ENCODE peak calls at places on chromosome 14, in five cellular contexts. C is fibroblast of lung, V is astrocyte, X is MM.1S, I is H1. T is an unnamed sample. For H3K4me1, the result is how much of the 10 kb centered on the place peaks cover.

GRCh38 chr14:100592461-100592871 is 5.2 kb upstream of the BEGAIN start:
- DNase-seq in V (no peak), I (no peak), C (no peak), X (no peak), T (no peak)

GRCh38 chr14:106509795-106510194 is 983.4 kb downstream of the TMEM121 start:
- DNase-seq in V (no peak), X (no peak), C (no peak), I (no peak), T (no peak)

GRCh38 chr14:81137316-81137715 is 83.4 kb downstream of the GTF2A1 start:
- DNase-seq in I (no peak), X (no peak), C (peak), V (peak), T (no peak)

GRCh38 chr14:30240002-30240401 is 312.4 kb upstream of the PRKD1 start:
- DNase-seq in C (no peak), V (no peak), I (no peak), X (no peak), T (no peak)

GRCh38 chr14:49196327-49196726 is 389.9 kb downstream of the RPS29 start:
- DNase-seq in V (no peak), X (no peak), C (no peak), I (no peak), T (no peak)

GRCh38 chr14:56979961-56980360 is 169.7 kb upstream of the OTX2 start:
- DNase-seq in V (no peak), I (no peak), C (no peak), X (no peak), T (no peak)

GRCh38 chr14:34713681-34714319 is 593 bp downstream of the CFL2 start:
- DNase-seq in C (peak), X (no peak), V (peak), I (no peak), T (peak)

GRCh38 chr14:56798447-56799326 is 11.6 kb downstream of the OTX2 start:
- DNase-seq in V (no peak), I (no peak), C (no peak), X (no peak), T (no peak)

GRCh38 chr14:68468437-68469207 is 324.2 kb downstream of the ZFP36L1 start:
- DNase-seq in X (no peak), C (no peak), I (no peak), V (peak), T (peak)

GRCh38 chr14:54981698-54982097 is 45.2 kb downstream of the WDHD1 start:
- DNase-seq in I (no peak), V (no peak), X (no peak), C (peak), T (no peak)

GRCh38 chr14:89445252-89445973 is 28.4 kb upstream of the FOXN3 start:
- DNase-seq in X (no peak), C (no peak), I (no peak), V (no peak), T (no peak)

GRCh38 chr14:77761205-77761931 is 412 bp upstream of the SNW1 start:
- DNase-seq in I (no peak), X (no peak), C (peak), V (peak), T (peak)

GRCh38 chr14:64388533-64389243 is 535 bp downstream of the MTHFD1 start:
- DNase-seq in X (no peak), C (peak), I (no peak), V (peak), T (peak)

GRCh38 chr14:99603471-99603933 is 505 bp downstream of the CCDC85C start:
- DNase-seq in I (no peak), C (no peak), V (peak), X (no peak), T (peak)

GRCh38 chr14:100891051-100891450 is 12.5 kb downstream of the RTL1 start:
- DNase-seq in V (no peak), I (no peak), C (no peak), X (no peak), T (no peak)

GRCh38 chr14:105315211-105315721 is 718 bp downstream of the PACS2 start:
- DNase-seq in C (no peak), V (no peak), X (peak), I (no peak), T (peak)

GRCh38 chr14:82060219-82060618 is 526.6 kb upstream of the SEL1L start:
- DNase-seq in I (peak), V (no peak), C (no peak), X (no peak), T (no peak)

GRCh38 chr14:68124885-68125731 is 305.5 kb downstream of the RAD51B start:
- DNase-seq in X (no peak), I (no peak), C (no peak), V (peak), T (peak)

GRCh38 chr14:65879218-65880009 is 466.9 kb downstream of the FUT8 start:
- DNase-seq in C (peak), V (peak), X (no peak), I (no peak), T (no peak)

GRCh38 chr14:96811265-96811664 is 14.1 kb downstream of the VRK1 start:
- DNase-seq in I (no peak), X (no peak), V (peak), C (peak), T (no peak)

GRCh38 chr14:70655110-70655826 is 13.6 kb downstream of the TTC9 start:
- DNase-seq in V (no peak), I (no peak), X (peak), C (no peak), T (no peak)

GRCh38 chr14:70651522-70651921 is 9.8 kb downstream of the TTC9 start:
- DNase-seq in X (no peak), I (no peak), C (no peak), V (no peak), T (no peak)

GRCh38 chr14:70652871-70653270 is 11.2 kb downstream of the TTC9 start:
- DNase-seq in I (no peak), V (no peak), C (no peak), X (no peak), T (no peak)

GRCh38 chr14:70654609-70655008 is 12.9 kb downstream of the TTC9 start:
- DNase-seq in C (no peak), X (no peak), I (no peak), V (no peak), T (no peak)

DNA sequence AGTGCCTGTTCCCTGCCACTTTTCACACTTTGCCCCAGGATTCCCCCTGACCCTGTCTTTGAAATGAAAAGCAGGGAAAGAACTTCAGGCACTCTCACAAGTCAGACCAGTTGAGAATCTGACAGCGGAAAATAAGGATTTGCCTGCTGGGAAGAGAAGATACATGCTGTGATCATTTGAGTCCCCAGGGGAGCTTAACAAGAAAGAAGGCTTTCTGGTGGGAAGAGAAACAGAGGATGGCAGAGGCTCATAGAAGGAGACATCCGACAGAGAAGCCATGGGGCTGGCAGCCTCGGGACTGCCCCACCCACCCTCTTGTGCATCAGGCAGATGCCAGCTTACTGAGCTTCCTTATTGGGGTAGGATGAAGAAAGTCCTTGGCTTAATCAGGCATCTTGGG is 11.9 kb downstream of the TTC9 start:
- DNase-seq in I (no peak), V (no peak), C (no peak), X (no peak), T (no peak)
- H3K4me1 ChIP-seq in I (under half), V (under half), C (under half), X (under half), T (under half)

DNA sequence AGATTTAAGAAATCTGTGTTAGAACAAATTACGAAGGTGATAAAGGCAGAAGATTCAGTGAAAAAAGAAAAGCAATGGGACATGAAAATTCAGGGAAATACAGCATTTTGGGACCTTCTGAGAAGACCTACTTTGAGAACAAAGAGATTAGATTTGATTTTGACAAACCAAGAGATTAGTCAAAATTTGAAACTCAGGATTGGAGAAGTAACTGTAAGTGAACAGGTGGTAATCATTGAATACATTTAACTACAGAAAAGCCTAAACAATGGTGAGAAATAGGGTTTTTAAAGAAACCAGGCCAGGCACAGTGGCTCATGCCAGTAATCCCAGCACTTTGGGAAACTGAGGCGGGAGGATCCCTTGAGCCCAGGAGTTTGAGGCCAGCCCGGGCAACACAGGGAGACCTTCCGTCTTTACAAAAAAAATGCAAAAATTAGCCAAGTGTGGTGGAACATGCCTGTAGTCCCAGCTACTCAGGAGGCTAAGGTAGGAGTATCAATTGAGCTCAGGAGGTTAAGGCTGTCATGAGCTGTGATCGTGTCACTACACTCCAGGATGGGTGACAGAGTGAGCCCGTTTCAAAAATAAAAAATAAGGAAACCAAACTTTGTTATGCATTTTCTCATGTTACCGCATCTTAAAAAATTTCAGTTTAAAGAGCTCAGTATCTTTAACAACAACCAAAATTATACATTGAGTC is 8.9 kb upstream of the SAV1 start:
- DNase-seq in I (no peak), X (no peak), C (no peak), V (no peak), T (no peak)
- H3K4me3 ChIP-seq in I (no peak), X (no peak), C (no peak), V (peak), T (no peak)

GRCh38 chr14:53151867-53152626 is 1.1 kb downstream of the DDHD1 start:
- DNase-seq in V (peak), I (no peak), X (peak), C (peak), T (peak)

GRCh38 chr14:53152909-53153701 is at the start of gene DDHD1:
- DNase-seq in V (peak), I (peak), X (peak), C (peak), T (peak)

GRCh38 chr14:53149656-53150319 is 3.3 kb downstream of the DDHD1 start:
- DNase-seq in V (no peak), I (no peak), C (no peak), X (no peak), T (no peak)

GRCh38 chr14:53152627-53152908 is 555 bp downstream of the DDHD1 start:
- DNase-seq in I (no peak), V (no peak), C (peak), X (no peak), T (no peak)

DNA sequence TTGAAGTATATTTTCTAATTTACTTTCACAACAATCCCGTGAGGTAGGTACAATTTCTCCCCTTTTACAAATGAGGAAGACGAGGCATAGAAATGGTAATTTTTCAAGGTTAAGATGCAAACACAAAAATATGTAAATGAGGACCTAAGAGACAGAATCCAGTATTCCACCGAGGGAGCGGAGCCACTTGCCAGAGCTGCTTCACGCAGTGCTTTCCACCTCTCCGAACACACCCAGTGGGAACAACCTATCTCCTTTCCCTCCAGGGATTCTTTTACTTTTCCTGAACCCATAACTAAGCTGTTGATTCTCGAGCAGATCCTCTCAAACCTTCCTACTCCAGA is 1.6 kb downstream of the DDHD1 start:
- DNase-seq in V (no peak), X (no peak), I (no peak), C (no peak), T (no peak)
- TF ChIP-seq EZH2 in V (no peak), X (no peak), I (no peak), C (no peak), T (no peak)

DNA sequence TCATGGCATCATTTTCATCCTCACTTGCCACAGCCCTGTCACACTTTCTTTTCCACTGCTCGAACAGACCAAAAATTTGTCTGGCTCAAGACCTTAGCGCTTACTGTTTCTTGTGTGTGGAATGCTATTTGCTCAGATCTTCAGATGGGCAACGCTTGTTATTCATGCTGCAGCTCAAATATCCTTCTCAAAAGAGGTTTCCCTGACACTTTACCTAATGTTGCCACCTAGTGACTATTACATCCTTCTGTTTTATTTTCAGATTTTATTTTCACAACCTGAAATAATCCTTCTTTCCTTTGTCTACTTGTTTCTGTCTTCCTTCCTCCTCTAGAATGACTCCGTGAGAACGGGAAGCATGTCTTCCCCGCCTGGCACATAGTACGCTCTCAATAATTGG is 5.6 kb downstream of the FBXO33 start:
- DNase-seq in I (no peak), V (peak), C (peak), X (peak), T (peak)
- H3K4me1 ChIP-seq in I (under half), V (under half), C (under half), X (under half), T (under half)

GRCh38 chr14:73025544-73025943 is 1.4 kb downstream of the ZFYVE1 start:
- DNase-seq in I (no peak), V (no peak), X (no peak), C (peak), T (no peak)
- H3K4me3 ChIP-seq in I (no peak), V (peak), X (no peak), C (peak), T (peak)

GRCh38 chr14:53954551-53955233 is 1.9 kb downstream of the BMP4 start:
- DNase-seq in V (peak), I (no peak), C (peak), X (no peak), T (peak)
- TF ChIP-seq EZH2 in V (peak), I (peak), C (no peak), X (no peak), T (peak)

DNA sequence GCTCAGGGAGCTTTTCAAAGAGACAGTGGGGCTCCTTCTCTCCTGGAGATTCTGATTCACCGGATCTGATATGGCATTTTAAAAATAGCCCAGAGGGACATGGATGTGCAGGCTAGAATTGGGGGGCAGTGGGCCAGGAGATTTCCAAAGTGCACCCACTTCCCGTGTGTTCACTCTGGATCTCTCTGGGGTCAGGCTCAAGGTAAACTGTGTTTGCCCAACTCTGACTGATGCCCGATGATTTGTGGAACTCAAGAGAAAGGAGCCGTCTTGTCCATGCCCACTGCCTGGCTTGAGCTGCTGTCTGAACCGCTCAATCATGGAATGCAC is 17.9 kb downstream of the FAM181A start:
- DNase-seq in I (no peak), V (no peak), X (no peak), C (no peak), T (no peak)
- H3K4me1 ChIP-seq in I (under half), V (under half), X (under half), C (under half), T (under half)

GRCh38 chr14:102571043-102571442 is 21.4 kb upstream of the RCOR1 start:
- DNase-seq in I (no peak), C (no peak), X (no peak), V (no peak), T (no peak)

GRCh38 chr14:102571478-102572042 is 20.9 kb upstream of the RCOR1 start:
- DNase-seq in X (no peak), C (no peak), V (no peak), I (no peak), T (no peak)

GRCh38 chr14:102574840-102575478 is 17.5 kb upstream of the RCOR1 start:
- DNase-seq in V (no peak), X (no peak), C (no peak), I (no peak), T (peak)

GRCh38 chr14:102575479-102576428 is 16.7 kb upstream of the RCOR1 start:
- DNase-seq in V (no peak), C (no peak), I (no peak), X (no peak), T (no peak)

GRCh38 chr14:102573591-102574046 is 18.8 kb upstream of the RCOR1 start:
- DNase-seq in I (no peak), X (peak), V (no peak), C (no peak), T (no peak)
- H3K4me3 ChIP-seq in I (no peak), X (peak), V (no peak), C (no peak), T (no peak)

GRCh38 chr14:91835920-91836843 is 31.2 kb downstream of the TC2N start:
- DNase-seq in C (no peak), X (no peak), V (no peak), I (peak), T (peak)
- TF ChIP-seq EZH2 in C (peak), X (no peak), V (peak), I (no peak), T (peak)